ENCODE peak calls at places on chromosomes 5 and 9, in eight cellular contexts. Y is adrenal gland, V is uterus, Q is IMR-90, C is mammary epithelial cell, Z is upper lobe of right lung, P is A549, X is heart right ventricle. E is an unnamed sample. For H3K4me1, the result is how much of the 10 kb centered on the place peaks cover.

GRCh38 chr9:113386571-113387393 is 10.0 kb upstream of the HDHD3 start:
- DNase-seq in Y (no peak), V (no peak), Q (no peak), C (no peak), Z (peak), P (no peak), X (no peak), E (no peak)

GRCh38 chr5:116982035-116982434 is 407.4 kb upstream of the SEMA6A start:
- DNase-seq in Y (no peak), V (no peak), Q (no peak), C (no peak), Z (no peak), P (no peak), X (no peak), E (no peak)

GRCh38 chr5:123285122-123286011 is 137.8 kb downstream of the CEP120 start:
- DNase-seq in Y (no peak), V (peak), Q (peak), C (no peak), Z (no peak), P (no peak), X (no peak), E (no peak)

GRCh38 chr9:136690841-136691261 is 3.6 kb upstream of the AGPAT2 start:
- DNase-seq in Y (no peak), V (no peak), Q (no peak), C (no peak), Z (peak), P (no peak), X (peak), E (no peak)

GRCh38 chr9:104750185-104750762 is 2.8 kb downstream of the NIPSNAP3A start:
- DNase-seq in Y (no peak), V (no peak), Q (no peak), C (no peak), Z (no peak), P (no peak), X (no peak), E (no peak)

GRCh38 chr5:79430196-79430595 is 83.7 kb downstream of the HOMER1 start:
- DNase-seq in Y (no peak), V (no peak), Q (no peak), C (no peak), Z (no peak), P (no peak), X (no peak), E (no peak)

GRCh38 chr5:127040779-127041520 is 10.6 kb upstream of the MARCHF3 start:
- DNase-seq in Y (no peak), V (peak), Q (peak), C (peak), Z (no peak), P (peak), X (no peak), E (no peak)

GRCh38 chr9:105171589-105171988 is 72.9 kb upstream of the SLC44A1 start:
- DNase-seq in Y (no peak), V (no peak), Q (no peak), C (no peak), Z (no peak), P (no peak), X (no peak), E (no peak)

GRCh38 chr9:102867488-102867887 is 127.6 kb upstream of the CYLC2 start:
- DNase-seq in Y (peak), V (no peak), Q (no peak), C (peak), Z (no peak), P (peak), X (peak), E (no peak)

GRCh38 chr9:131589124-131589711 is 43.9 kb downstream of the PRRT1B start:
- DNase-seq in Y (no peak), V (peak), Q (no peak), C (no peak), Z (no peak), P (no peak), X (no peak), E (no peak)

GRCh38 chr5:122844136-122844915 is 1.1 kb upstream of the SNX24 start:
- DNase-seq in Y (no peak), V (peak), Q (no peak), C (no peak), Z (no peak), P (no peak), X (no peak), E (peak)

GRCh38 chr5:82911902-82912301 is 165.3 kb downstream of the TMEM167A start:
- DNase-seq in Y (no peak), V (no peak), Q (no peak), C (peak), Z (no peak), P (no peak), X (no peak), E (no peak)

GRCh38 chr5:153796527-153796926 is 242.2 kb downstream of the FAM114A2 start:
- DNase-seq in Y (no peak), V (no peak), Q (no peak), C (no peak), Z (no peak), P (no peak), X (no peak), E (no peak)

DNA sequence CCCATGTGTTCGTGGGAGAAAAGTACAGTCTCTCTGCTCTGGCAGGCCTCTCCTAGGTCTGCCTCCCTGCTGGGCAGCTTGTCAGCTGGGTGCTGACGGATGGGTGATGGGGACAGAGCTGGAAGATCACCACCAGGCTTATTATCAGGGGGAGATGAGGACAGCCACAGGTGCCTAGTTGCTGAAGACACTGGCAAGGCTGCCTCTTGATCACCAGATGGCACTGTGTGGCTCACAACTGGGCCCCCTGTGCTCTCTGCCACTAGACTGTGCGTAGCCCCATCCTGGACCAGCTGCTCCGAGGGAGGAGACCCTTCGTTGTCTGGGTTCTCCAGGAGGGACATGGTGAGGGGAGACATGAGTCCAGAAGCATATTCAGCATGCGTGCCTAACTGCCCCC is 73.0 kb downstream of the KIF24 start:
- DNase-seq in Y (no peak), V (no peak), Q (no peak), C (no peak), Z (no peak), P (no peak), X (no peak), E (no peak)
- TF ChIP-seq CTCF in Y (no peak), V (no peak), Q (no peak), C (no peak), Z (peak), P (no peak), X (no peak), E (no peak)

GRCh38 chr5:107513337-107514125 is 157.2 kb downstream of the EFNA5 start:
- DNase-seq in Y (no peak), V (no peak), Q (no peak), C (peak), Z (no peak), P (no peak), X (no peak), E (no peak)

GRCh38 chr5:107515521-107515920 is 155.2 kb downstream of the EFNA5 start:
- DNase-seq in Y (no peak), V (no peak), Q (no peak), C (no peak), Z (no peak), P (no peak), X (no peak), E (no peak)

GRCh38 chr5:107516452-107517184 is 154.1 kb downstream of the EFNA5 start:
- DNase-seq in Y (no peak), V (no peak), Q (peak), C (no peak), Z (no peak), P (no peak), X (no peak), E (no peak)

GRCh38 chr5:107512029-107512428 is 158.7 kb downstream of the EFNA5 start:
- DNase-seq in Y (no peak), V (no peak), Q (no peak), C (no peak), Z (no peak), P (no peak), X (no peak), E (no peak)

GRCh38 chr5:107514305-107514704 is 156.4 kb downstream of the EFNA5 start:
- DNase-seq in Y (no peak), V (no peak), Q (peak), C (peak), Z (no peak), P (no peak), X (no peak), E (no peak)
- H3K4me1 ChIP-seq in Y (under half), V (under half), Q (under half), C (under half), Z (under half), P (under half), X (under half), E (under half)

GRCh38 chr9:981491-981898 is 5.0 kb downstream of the DMRT3 start:
- DNase-seq in Y (no peak), V (no peak), Q (no peak), C (no peak), Z (no peak), P (no peak), X (no peak), E (no peak)
- TF ChIP-seq CTCF in Y (no peak), V (no peak), Q (no peak), C (no peak), Z (no peak), P (no peak), X (no peak), E (no peak)

GRCh38 chr5:124662261-124662781 is 84.1 kb downstream of the ZNF608 start:
- DNase-seq in Y (no peak), V (no peak), Q (no peak), C (peak), Z (no peak), P (peak), X (no peak), E (peak)
- H3K4me1 ChIP-seq in Y (under half), V (under half), Q (under half), C (under half), Z (half or more), P (half or more), X (half or more), E (half or more)